ENCODE peak calls at places on chromosomes 7 and 10, in four cellular contexts. M, O, S and I are unnamed samples.

GRCh38 chr10:71187600-71187999 is 24.8 kb upstream of the UNC5B start:
- DNase-seq in S (no peak), M (no peak), O (no peak), I (peak)

GRCh38 chr10:112471878-112472487 is 25.0 kb downstream of the VTI1A start:
- DNase-seq in M (no peak), O (peak), S (no peak), I (no peak)

GRCh38 chr10:78212134-78212785 is 178.6 kb downstream of the RPS24 start:
- DNase-seq in S (no peak), O (no peak), M (no peak), I (no peak)

GRCh38 chr7:20229652-20230500 is 12.7 kb upstream of the MACC1 start:
- DNase-seq in M (no peak), S (no peak), O (peak), I (peak)

GRCh38 chr7:98826811-98827231 is 43.0 kb downstream of the TMEM130 start:
- DNase-seq in O (no peak), M (no peak), S (no peak), I (no peak)

GRCh38 chr10:124535731-124536495 is 74.3 kb downstream of the LHPP start:
- DNase-seq in S (no peak), M (no peak), O (no peak), I (no peak)

GRCh38 chr7:112134039-112134438 is 72.2 kb downstream of the DOCK4 start:
- DNase-seq in S (no peak), O (no peak), M (no peak), I (no peak)

GRCh38 chr7:88289505-88290129 is 17.1 kb downstream of the STEAP4 start:
- DNase-seq in S (no peak), M (no peak), O (no peak), I (no peak)

GRCh38 chr7:54712777-54713176 is 46.2 kb downstream of the SEC61G start:
- DNase-seq in M (no peak), S (no peak), O (no peak), I (no peak)

GRCh38 chr7:22219036-22219435 is 137.9 kb downstream of the RAPGEF5 start:
- DNase-seq in S (no peak), M (no peak), O (no peak), I (no peak)

GRCh38 chr10:86786368-86786767 is 29.9 kb downstream of the BMPR1A start:
- DNase-seq in S (no peak), O (no peak), M (no peak), I (no peak)

GRCh38 chr10:16509996-16510395 is 11.7 kb downstream of the C1QL3 start:
- DNase-seq in M (no peak), O (no peak), S (no peak), I (no peak)

GRCh38 chr7:63087575-63088190 is 911.0 kb upstream of the ZNF722 start:
- DNase-seq in M (no peak), O (no peak), S (no peak), I (no peak)

GRCh38 chr10:15879058-15879457 is 18.8 kb upstream of the MINDY3 start:
- DNase-seq in M (no peak), S (no peak), O (no peak), I (no peak)

GRCh38 chr10:74371696-74372095 is 220.7 kb downstream of the ADK start:
- DNase-seq in O (no peak), S (no peak), M (no peak), I (no peak)

GRCh38 chr7:16889851-16890443 is 8.2 kb upstream of the AGR3 start:
- DNase-seq in O (no peak), S (no peak), M (no peak), I (no peak)

GRCh38 chr7:112996472-112996871 is 90.2 kb downstream of the GPR85 start:
- DNase-seq in O (no peak), M (no peak), S (no peak), I (no peak)

GRCh38 chr7:79740076-79740475 is 286.6 kb upstream of the MAGI2 start:
- DNase-seq in M (no peak), O (no peak), S (no peak), I (no peak)

GRCh38 chr7:33601884-33602283 is 303.5 kb upstream of the BMPER start:
- DNase-seq in M (no peak), S (no peak), O (no peak), I (no peak)

GRCh38 chr10:103580011-103580410 is 86.5 kb downstream of the NEURL1 start:
- DNase-seq in M (no peak), S (no peak), O (no peak), I (no peak)

GRCh38 chr10:125283831-125284614 is 123.7 kb upstream of the CTBP2 start:
- DNase-seq in O (no peak), S (no peak), M (no peak), I (no peak)

GRCh38 chr10:28878236-28878970 is 201.1 kb downstream of the BAMBI start:
- DNase-seq in M (no peak), S (no peak), O (no peak), I (no peak)

DNA sequence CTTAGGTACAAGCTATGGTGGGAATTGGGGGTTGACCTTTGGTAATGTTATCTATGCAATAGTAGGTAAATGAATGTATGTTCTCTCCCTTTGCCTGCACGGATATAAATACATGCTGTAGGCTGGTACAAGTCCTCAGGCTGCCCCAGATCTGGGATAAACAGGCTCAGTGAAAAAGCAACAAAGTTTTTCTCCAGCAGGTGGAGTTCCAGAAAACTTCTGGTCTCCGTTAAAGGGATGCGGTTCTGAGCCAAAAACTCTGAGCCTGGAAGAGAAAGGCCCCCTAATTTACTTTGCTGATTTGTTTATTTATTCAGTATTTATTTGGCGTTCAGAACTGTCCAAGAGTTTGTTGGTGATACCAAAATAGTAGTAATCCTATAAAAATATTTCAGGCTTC is 204.7 kb downstream of the ADRA2A start:
- DNase-seq in M (no peak), S (no peak), O (no peak), I (no peak)
- TF ChIP-seq CTCF in M (no peak), S (no peak), O (no peak), I (peak)

GRCh38 chr7:31955641-31956040 is 114.6 kb downstream of the PDE1C start:
- DNase-seq in O (no peak), S (no peak), M (no peak), I (no peak)
- H3K4me3 ChIP-seq in O (no peak), S (no peak), M (no peak), I (no peak)

GRCh38 chr10:88880287-88881094 is 446 bp downstream of the STAMBPL1 start:
- DNase-seq in S (peak), M (peak), O (no peak), I (peak)
- TF ChIP-seq CTCF in S (peak), M (no peak), O (peak), I (peak)

DNA sequence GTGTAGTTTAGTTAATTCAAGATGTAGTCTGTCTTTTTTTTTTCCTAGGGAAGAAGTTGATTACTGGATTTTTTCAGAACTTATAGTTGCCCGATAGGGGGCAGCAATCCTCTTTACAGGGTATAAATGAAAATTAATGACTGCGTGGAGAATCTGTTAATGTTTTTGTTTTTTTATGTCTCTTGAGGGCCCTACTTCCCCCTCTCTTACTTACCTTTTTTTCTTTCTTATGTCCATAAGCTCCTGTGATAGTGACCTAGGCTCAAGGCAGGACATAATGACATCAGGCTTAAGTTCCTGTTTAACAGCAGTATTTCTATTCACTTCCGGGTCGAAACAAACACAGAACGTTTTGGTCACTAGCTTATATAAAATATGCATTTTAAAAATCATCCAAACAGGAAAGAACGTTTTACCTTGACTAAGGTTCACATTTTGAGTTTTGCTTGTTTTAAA is 18.8 kb downstream of the CDC123 start:
- DNase-seq in S (no peak), O (peak), M (peak), I (no peak)
- H3K4me3 ChIP-seq in S (no peak), O (no peak), M (no peak), I (no peak)

DNA sequence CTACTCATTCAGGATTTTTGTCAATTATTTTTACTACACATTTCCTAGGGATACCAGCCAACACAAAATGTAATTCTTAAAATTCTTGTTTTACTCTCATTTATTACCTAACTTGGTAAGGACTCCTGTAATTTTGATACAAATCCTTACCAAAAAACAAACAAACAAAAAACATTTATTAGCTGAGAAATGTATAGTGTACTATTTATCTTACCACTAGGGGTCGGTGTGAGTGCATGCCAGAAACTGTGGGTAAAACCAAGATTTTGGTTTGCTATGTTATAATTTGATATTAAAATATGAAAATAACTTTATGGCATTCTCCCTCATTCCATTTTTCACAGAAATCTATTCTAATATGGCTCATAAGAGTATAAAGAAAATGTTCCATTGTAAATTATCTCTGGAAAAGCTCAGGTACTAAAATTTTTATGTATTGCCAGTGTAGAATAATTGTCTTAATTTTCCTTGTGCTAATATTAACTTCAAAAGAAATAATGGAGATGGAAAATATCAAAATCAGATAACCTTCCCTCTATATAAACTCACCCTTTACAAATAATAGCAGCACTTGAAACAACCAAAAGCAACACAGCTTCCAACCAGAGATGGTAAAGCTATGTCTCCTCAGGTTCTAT is 290.8 kb upstream of the PCDH15 start:
- DNase-seq in O (no peak), S (no peak), M (no peak), I (no peak)
- TF ChIP-seq CTCF in O (peak), S (peak), M (no peak), I (peak)

DNA sequence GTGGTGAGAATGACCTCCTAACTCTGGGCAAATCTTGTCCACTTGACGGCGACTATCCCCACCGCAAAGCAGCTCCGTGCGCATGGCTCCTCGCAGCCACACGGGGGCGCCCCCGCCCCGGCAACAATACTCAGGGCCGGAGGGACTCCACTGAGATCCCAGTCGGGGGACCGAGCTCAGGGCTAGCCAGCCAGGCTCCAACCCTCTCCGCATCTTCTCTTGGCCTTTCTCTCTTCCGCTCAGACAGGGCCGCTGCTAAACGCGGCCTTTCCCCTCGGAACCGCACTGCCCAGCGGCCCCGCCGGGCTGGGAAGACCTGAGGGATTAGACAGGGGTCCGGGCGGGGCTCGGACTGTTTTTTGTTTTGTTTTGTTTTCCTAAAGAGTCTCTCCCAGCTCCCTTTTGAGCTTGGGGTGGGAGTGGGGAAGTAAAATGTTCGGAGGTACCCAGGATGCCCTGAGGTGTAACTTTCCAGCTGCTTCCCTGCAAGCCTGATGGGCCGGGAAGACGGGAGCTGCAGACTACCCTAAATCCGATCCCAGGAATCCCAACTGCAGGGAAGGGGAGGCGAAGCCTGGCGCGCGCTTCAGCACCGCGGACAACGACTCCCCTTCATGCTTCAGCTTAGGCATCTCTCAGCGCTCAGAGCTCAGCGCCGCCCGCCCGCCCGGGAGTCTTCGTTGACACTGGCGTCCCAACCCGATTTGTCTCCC is 2.7 kb downstream of the KCNIP2 start:
- DNase-seq in O (peak), M (peak), S (peak), I (peak)
- H3K4me3 ChIP-seq in O (peak), M (no peak), S (no peak), I (peak)

GRCh38 chr7:31462636-31463035 is 51.3 kb upstream of the ITPRID1 start:
- DNase-seq in S (no peak), O (no peak), M (no peak), I (no peak)

GRCh38 chr7:31455844-31456243 is 58.0 kb upstream of the ITPRID1 start:
- DNase-seq in O (no peak), M (no peak), S (no peak), I (no peak)

DNA sequence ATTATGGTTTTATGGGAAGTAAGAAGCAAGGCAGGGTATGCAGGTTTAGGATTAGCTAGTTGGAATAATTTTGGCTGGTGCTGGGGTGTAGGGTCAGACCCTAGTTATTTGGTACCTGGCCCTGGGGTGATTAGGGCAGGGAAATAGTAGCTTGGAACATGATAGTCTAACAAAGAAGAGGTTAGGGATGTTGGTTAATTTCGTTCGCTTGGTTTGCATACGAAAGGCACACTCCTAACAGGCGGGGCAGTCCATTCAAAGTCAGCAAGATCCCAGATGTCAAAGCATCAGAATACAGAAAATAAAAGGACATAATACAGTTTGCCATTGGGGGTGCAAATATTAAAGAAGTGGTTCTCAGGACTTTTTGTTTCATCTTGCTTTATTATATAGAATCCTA is 55.7 kb upstream of the ITPRID1 start:
- DNase-seq in O (no peak), S (no peak), M (no peak), I (no peak)
- TF ChIP-seq CTCF in O (no peak), S (no peak), M (no peak), I (no peak)